ENCODE peak calls at places on chromosomes 6 and 20, in ten cellular contexts. I, U, V, O, D, W, J, H, S and C are unnamed samples.

GRCh38 chr6:150301871-150302800 is 66.7 kb upstream of the IYD start:
- DNase-seq in U (peak), O (no peak), D (no peak), V (no peak), J (no peak), I (peak), H (peak), S (no peak), W (no peak), C (peak)

GRCh38 chr20:20214757-20215275 is 153.1 kb upstream of the INSM1 start:
- DNase-seq in O (no peak), U (no peak), D (no peak), I (no peak), V (no peak), H (no peak), S (no peak), W (no peak), J (no peak), C (no peak)

GRCh38 chr20:36604952-36605308 is 649 bp upstream of the RAB5IF start:
- DNase-seq in V (peak), S (no peak), H (peak), O (peak), U (no peak), J (no peak), I (no peak), D (no peak), W (no peak), C (no peak)

GRCh38 chr20:39850821-39851330 is 838.2 kb downstream of the MAFB start:
- DNase-seq in V (no peak), U (peak), S (no peak), W (no peak), H (no peak), J (peak), O (no peak), I (peak), D (no peak), C (peak)

GRCh38 chr6:156421933-156422332 is 355.2 kb upstream of the ARID1B start:
- DNase-seq in I (no peak), W (no peak), U (no peak), S (no peak), V (no peak), D (no peak), H (no peak), J (no peak), O (no peak), C (no peak)

GRCh38 chr6:40996591-40997247 is 42.3 kb downstream of the UNC5CL start:
- DNase-seq in D (no peak), W (no peak), V (no peak), H (no peak), S (no peak), J (peak), O (no peak), U (no peak), I (no peak), C (peak)

GRCh38 chr20:61998343-61999121 is 67.1 kb downstream of the TAF4 start:
- DNase-seq in W (no peak), H (no peak), I (no peak), S (no peak), J (no peak), O (no peak), U (no peak), D (no peak), V (no peak), C (no peak)

GRCh38 chr20:11726021-11726420 is 191.7 kb upstream of the BTBD3 start:
- DNase-seq in W (no peak), H (no peak), D (no peak), S (no peak), O (no peak), U (no peak), I (no peak), J (no peak), V (no peak), C (no peak)

GRCh38 chr6:3356824-3357420 is 98.2 kb downstream of the PSMG4 start:
- DNase-seq in D (no peak), H (no peak), U (no peak), O (no peak), I (peak), W (no peak), V (no peak), S (no peak), J (no peak), C (no peak)

GRCh38 chr20:35568645-35569044 is 26.8 kb downstream of the ERGIC3 start:
- DNase-seq in W (peak), I (peak), V (no peak), S (peak), D (peak), H (no peak), O (no peak), U (no peak), J (peak), C (no peak)

GRCh38 chr6:10375391-10375969 is 39.4 kb downstream of the TFAP2A start:
- DNase-seq in J (no peak), W (no peak), U (no peak), D (no peak), H (no peak), S (no peak), I (no peak), O (no peak), V (no peak), C (no peak)

GRCh38 chr6:90368601-90369000 is 72.0 kb upstream of the BACH2 start:
- DNase-seq in O (no peak), J (no peak), D (no peak), I (peak), H (no peak), S (no peak), U (peak), V (no peak), W (no peak), C (peak)

GRCh38 chr6:16292942-16293341 is 54.6 kb downstream of the GMPR start:
- DNase-seq in W (no peak), H (no peak), O (no peak), V (no peak), I (no peak), D (no peak), J (no peak), S (no peak), U (no peak), C (no peak)

GRCh38 chr6:142301421-142302391 is at the start of gene ADGRG6:
- DNase-seq in S (peak), I (peak), H (peak), O (peak), D (peak), J (peak), V (peak), W (peak), U (peak), C (peak)

GRCh38 chr20:62675156-62675871 is 33.0 kb downstream of the SLCO4A1 start:
- DNase-seq in W (no peak), V (no peak), J (no peak), H (no peak), U (peak), I (peak), O (no peak), S (no peak), D (peak), C (no peak)

GRCh38 chr6:34243131-34243771 is 5.6 kb downstream of the SMIM29 start:
- DNase-seq in S (no peak), D (peak), J (peak), I (peak), U (peak), W (peak), O (no peak), H (no peak), V (no peak), C (no peak)

GRCh38 chr20:35547319-35547718 is 5.4 kb downstream of the ERGIC3 start:
- DNase-seq in U (no peak), H (no peak), V (no peak), S (no peak), D (peak), O (no peak), I (no peak), W (no peak), J (no peak), C (no peak)

GRCh38 chr6:157107915-157108651 is 215.2 kb downstream of the TMEM242 start:
- DNase-seq in W (no peak), O (no peak), H (no peak), I (peak), D (no peak), S (no peak), V (no peak), U (peak), J (no peak), C (peak)

GRCh38 chr6:13203145-13203544 is 125.2 kb downstream of the TBC1D7 start:
- DNase-seq in I (no peak), V (no peak), J (no peak), D (no peak), S (no peak), H (no peak), U (no peak), O (no peak), W (no peak), C (no peak)

GRCh38 chr6:131281471-131282270 is 146.4 kb downstream of the AKAP7 start:
- DNase-seq in J (peak), U (peak), W (no peak), O (peak), H (peak), D (no peak), I (peak), V (peak), S (peak), C (peak)

GRCh38 chr6:44177691-44178423 is 19.2 kb downstream of the CAPN11 start:
- DNase-seq in W (no peak), U (peak), D (no peak), H (no peak), S (no peak), I (peak), O (no peak), J (peak), V (peak), C (peak)

GRCh38 chr6:160013987-160014868 is 45.3 kb downstream of the IGF2R start:
- DNase-seq in V (no peak), U (peak), I (peak), H (no peak), S (no peak), D (no peak), J (no peak), W (no peak), O (no peak), C (no peak)

GRCh38 chr6:161373905-161374451 is 100.1 kb upstream of the AGPAT4 start:
- DNase-seq in J (peak), O (peak), D (peak), S (peak), V (peak), I (peak), U (peak), W (peak), H (peak), C (peak)

GRCh38 chr20:13995841-13996240 is 525 bp downstream of the MACROD2 start:
- DNase-seq in U (no peak), D (peak), H (no peak), V (peak), O (no peak), I (peak), W (peak), J (peak), S (peak), C (peak)

GRCh38 chr6:155436981-155437749 is 18.5 kb downstream of the NOX3 start:
- DNase-seq in W (no peak), U (no peak), H (no peak), V (no peak), J (no peak), D (no peak), O (no peak), I (no peak), S (no peak), C (no peak)

GRCh38 chr6:12504325-12504966 is 212.1 kb upstream of the PHACTR1 start:
- DNase-seq in U (no peak), H (no peak), J (no peak), V (no peak), O (no peak), W (peak), D (peak), I (peak), S (peak), C (no peak)

GRCh38 chr6:3526962-3527796 is 70.3 kb upstream of the SLC22A23 start:
- DNase-seq in J (peak), V (no peak), I (no peak), U (no peak), D (no peak), W (no peak), O (no peak), H (no peak), S (no peak), C (no peak)

GRCh38 chr20:17636523-17637412 is 45.3 kb downstream of the RRBP1 start:
- DNase-seq in I (no peak), S (peak), O (no peak), W (no peak), J (peak), D (peak), U (no peak), H (no peak), V (no peak), C (no peak)

GRCh38 chr6:44925100-44925739 is 402.9 kb upstream of the RUNX2 start:
- DNase-seq in I (peak), V (no peak), W (no peak), S (no peak), D (no peak), U (peak), H (no peak), O (peak), J (peak), C (peak)